ENCODE peak calls at places on chromosome 13, in six cellular contexts. One of them, this sample, is unnamed.
A peak's percentile ranks its signal among the peaks of the same experiment; 100 is the strongest.

GRCh38 chr13:102399791-102400618 is 1.8 kb downstream of the FGF14 start:
- DNase-seq in GM12878: no peak
- DNase-seq in endothelial cell of umbilical vein: no peak
- DNase-seq in transverse colon: peak; percentile 9
- DNase-seq in stomach: no peak
- DNase-seq in upper lobe of left lung: no peak
- DNase-seq in this sample: peak; percentile 75

GRCh38 chr13:107367258-107367657 is 799.3 kb upstream of the ARGLU1 start:
- DNase-seq in GM12878: no peak
- DNase-seq in endothelial cell of umbilical vein: peak; percentile 60
- DNase-seq in transverse colon: no peak
- DNase-seq in stomach: no peak
- DNase-seq in upper lobe of left lung: no peak
- DNase-seq in this sample: no peak

GRCh38 chr13:94217370-94217769 is 262.1 kb downstream of the DCT start:
- DNase-seq in GM12878: no peak
- DNase-seq in endothelial cell of umbilical vein: no peak
- DNase-seq in transverse colon: no peak
- DNase-seq in stomach: no peak
- DNase-seq in upper lobe of left lung: no peak
- DNase-seq in this sample: no peak

GRCh38 chr13:73300718-73301425 is 242.1 kb downstream of the KLF5 start:
- DNase-seq in GM12878: no peak
- DNase-seq in endothelial cell of umbilical vein: no peak
- DNase-seq in transverse colon: no peak
- DNase-seq in stomach: no peak
- DNase-seq in upper lobe of left lung: no peak
- DNase-seq in this sample: no peak

GRCh38 chr13:97212540-97213146 is 9.5 kb upstream of the MBNL2 start:
- DNase-seq in GM12878: no peak
- DNase-seq in endothelial cell of umbilical vein: peak; percentile 56
- DNase-seq in transverse colon: peak; percentile 36
- DNase-seq in stomach: peak; percentile 42
- DNase-seq in upper lobe of left lung: no peak
- DNase-seq in this sample: no peak

GRCh38 chr13:91661692-91662490 is 263.5 kb downstream of the GPC5 start:
- DNase-seq in GM12878: peak; percentile 15
- DNase-seq in endothelial cell of umbilical vein: no peak
- DNase-seq in transverse colon: no peak
- DNase-seq in stomach: no peak
- DNase-seq in upper lobe of left lung: no peak
- DNase-seq in this sample: no peak

GRCh38 chr13:80251403-80251802 is 89.5 kb downstream of the SPRY2 start:
- DNase-seq in GM12878: no peak
- DNase-seq in endothelial cell of umbilical vein: no peak
- DNase-seq in transverse colon: no peak
- DNase-seq in stomach: no peak
- DNase-seq in upper lobe of left lung: no peak
- DNase-seq in this sample: no peak

GRCh38 chr13:19090495-19090894 is 91.1 kb downstream of the TUBA3C start:
- DNase-seq in GM12878: no peak
- DNase-seq in endothelial cell of umbilical vein: no peak
- DNase-seq in transverse colon: no peak
- DNase-seq in stomach: no peak
- DNase-seq in upper lobe of left lung: no peak
- DNase-seq in this sample: peak; percentile 59

GRCh38 chr13:24208314-24208713 is 47.8 kb downstream of the SPATA13 start:
- DNase-seq in GM12878: no peak
- DNase-seq in endothelial cell of umbilical vein: peak; percentile 78
- DNase-seq in transverse colon: no peak
- DNase-seq in stomach: no peak
- DNase-seq in upper lobe of left lung: no peak
- DNase-seq in this sample: no peak

GRCh38 chr13:24899601-24900000 is 135.6 kb downstream of the RNF17 start:
- DNase-seq in GM12878: no peak
- DNase-seq in endothelial cell of umbilical vein: no peak
- DNase-seq in transverse colon: no peak
- DNase-seq in stomach: no peak
- DNase-seq in upper lobe of left lung: no peak
- DNase-seq in this sample: no peak

GRCh38 chr13:96678801-96679200 is 315.5 kb downstream of the OXGR1 start:
- DNase-seq in GM12878: no peak
- DNase-seq in endothelial cell of umbilical vein: no peak
- DNase-seq in transverse colon: no peak
- DNase-seq in stomach: no peak
- DNase-seq in upper lobe of left lung: no peak
- DNase-seq in this sample: no peak

GRCh38 chr13:39044536-39044935 is 6.3 kb downstream of the NHLRC3 start:
- DNase-seq in GM12878: no peak
- DNase-seq in endothelial cell of umbilical vein: no peak
- DNase-seq in transverse colon: no peak
- DNase-seq in stomach: no peak
- DNase-seq in upper lobe of left lung: no peak
- DNase-seq in this sample: no peak

GRCh38 chr13:95269756-95270155 is 31.5 kb downstream of the ABCC4 start:
- DNase-seq in GM12878: no peak
- DNase-seq in endothelial cell of umbilical vein: peak; percentile 59
- DNase-seq in transverse colon: no peak
- DNase-seq in stomach: no peak
- DNase-seq in upper lobe of left lung: no peak
- DNase-seq in this sample: no peak

GRCh38 chr13:104483631-104484030 is 1417.4 kb upstream of the SLC10A2 start:
- DNase-seq in GM12878: no peak
- DNase-seq in endothelial cell of umbilical vein: no peak
- DNase-seq in transverse colon: no peak
- DNase-seq in stomach: no peak
- DNase-seq in upper lobe of left lung: no peak
- DNase-seq in this sample: no peak

GRCh38 chr13:110790371-110790770 is 76.9 kb downstream of the ING1 start:
- DNase-seq in GM12878: no peak
- DNase-seq in endothelial cell of umbilical vein: no peak
- DNase-seq in transverse colon: no peak
- DNase-seq in stomach: no peak
- DNase-seq in upper lobe of left lung: no peak
- DNase-seq in this sample: no peak

GRCh38 chr13:77136902-77137420 is 110.0 kb upstream of the FBXL3 start:
- DNase-seq in GM12878: no peak
- DNase-seq in endothelial cell of umbilical vein: no peak
- DNase-seq in transverse colon: no peak
- DNase-seq in stomach: no peak
- DNase-seq in upper lobe of left lung: no peak
- DNase-seq in this sample: no peak

GRCh38 chr13:65342938-65343337 is 1887.2 kb downstream of the PCDH9 start:
- DNase-seq in GM12878: no peak
- DNase-seq in endothelial cell of umbilical vein: no peak
- DNase-seq in transverse colon: no peak
- DNase-seq in stomach: no peak
- DNase-seq in upper lobe of left lung: no peak
- DNase-seq in this sample: no peak

GRCh38 chr13:62022369-62022768 is 606.7 kb upstream of the PCDH20 start:
- DNase-seq in GM12878: no peak
- DNase-seq in endothelial cell of umbilical vein: no peak
- DNase-seq in transverse colon: no peak
- DNase-seq in stomach: no peak
- DNase-seq in upper lobe of left lung: no peak
- DNase-seq in this sample: no peak

GRCh38 chr13:42539670-42540069 is 34.3 kb upstream of the TNFSF11 start:
- DNase-seq in GM12878: no peak
- DNase-seq in endothelial cell of umbilical vein: peak; percentile 75
- DNase-seq in transverse colon: no peak
- DNase-seq in stomach: no peak
- DNase-seq in upper lobe of left lung: no peak
- DNase-seq in this sample: no peak

GRCh38 chr13:85586856-85587255 is 212.4 kb downstream of the SLITRK6 start:
- DNase-seq in GM12878: no peak
- DNase-seq in endothelial cell of umbilical vein: no peak
- DNase-seq in transverse colon: no peak
- DNase-seq in stomach: no peak
- DNase-seq in upper lobe of left lung: no peak
- DNase-seq in this sample: no peak

GRCh38 chr13:27374650-27375049 is 49.8 kb upstream of the GTF3A start:
- DNase-seq in GM12878: no peak
- DNase-seq in endothelial cell of umbilical vein: peak; percentile 73
- DNase-seq in transverse colon: peak; percentile 77
- DNase-seq in stomach: peak; percentile 73
- DNase-seq in upper lobe of left lung: peak; percentile 75
- DNase-seq in this sample: no peak

GRCh38 chr13:91643394-91643793 is 245.0 kb downstream of the GPC5 start:
- DNase-seq in GM12878: no peak
- DNase-seq in endothelial cell of umbilical vein: no peak
- DNase-seq in transverse colon: no peak
- DNase-seq in stomach: no peak
- DNase-seq in upper lobe of left lung: no peak
- DNase-seq in this sample: no peak

GRCh38 chr13:25881946-25882574 is 169.8 kb downstream of the SHISA2 start:
- DNase-seq in GM12878: no peak
- DNase-seq in endothelial cell of umbilical vein: peak; percentile 8
- DNase-seq in transverse colon: no peak
- DNase-seq in stomach: no peak
- DNase-seq in upper lobe of left lung: no peak
- DNase-seq in this sample: no peak

GRCh38 chr13:85529216-85529590 is 270.0 kb downstream of the SLITRK6 start:
- DNase-seq in GM12878: no peak
- DNase-seq in endothelial cell of umbilical vein: no peak
- DNase-seq in transverse colon: no peak
- DNase-seq in stomach: no peak
- DNase-seq in upper lobe of left lung: no peak
- DNase-seq in this sample: no peak

GRCh38 chr13:49904729-49905456 is 31.2 kb downstream of the SPRYD7 start:
- DNase-seq in GM12878: no peak
- DNase-seq in endothelial cell of umbilical vein: no peak
- DNase-seq in transverse colon: no peak
- DNase-seq in stomach: no peak
- DNase-seq in upper lobe of left lung: no peak
- DNase-seq in this sample: no peak

DNA sequence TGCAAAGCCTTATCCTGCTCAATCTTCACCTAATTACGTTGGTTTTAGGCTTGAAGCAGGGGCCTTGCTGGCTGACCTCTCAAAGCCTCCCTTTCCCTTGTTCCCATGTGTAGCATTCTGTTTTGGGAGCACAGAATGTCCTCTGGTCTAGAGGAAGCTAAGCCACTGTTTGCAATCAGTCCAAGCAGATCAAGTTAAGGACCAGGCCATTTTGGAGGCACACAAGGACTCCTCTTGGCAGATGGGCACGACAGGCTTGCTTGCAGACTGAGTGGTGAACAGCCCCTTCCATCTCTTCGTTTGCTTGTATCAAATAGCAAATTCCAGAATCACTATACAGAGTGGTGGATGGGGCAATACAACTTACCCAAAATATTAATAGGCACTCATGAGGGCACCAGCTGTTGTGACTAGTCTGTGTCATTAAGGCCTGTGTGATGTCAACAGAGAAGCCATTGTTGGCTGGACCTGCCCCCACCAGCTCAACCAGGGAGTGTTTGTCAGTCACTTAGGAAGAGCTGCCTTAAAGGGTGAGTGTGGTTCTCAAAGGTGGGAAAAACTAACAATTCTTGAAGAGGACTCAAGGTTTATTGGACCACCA is 215.5 kb upstream of the SERP2 start:
- DNase-seq in GM12878: no peak
- DNase-seq in endothelial cell of umbilical vein: no peak
- DNase-seq in transverse colon: no peak
- DNase-seq in stomach: no peak
- DNase-seq in upper lobe of left lung: no peak
- DNase-seq in this sample: no peak
- H3K4me3 ChIP-seq in GM12878: no peak overlapping the region
- H3K4me3 ChIP-seq in endothelial cell of umbilical vein: no peak overlapping the region
- H3K4me3 ChIP-seq in transverse colon: no peak overlapping the region
- H3K4me3 ChIP-seq in stomach: no peak overlapping the region
- H3K4me3 ChIP-seq in upper lobe of left lung: no peak overlapping the region
- H3K4me3 ChIP-seq in this sample: no peak overlapping the region

GRCh38 chr13:53408306-53408705 is 379.7 kb downstream of the OLFM4 start:
- DNase-seq in GM12878: no peak
- DNase-seq in endothelial cell of umbilical vein: no peak
- DNase-seq in transverse colon: no peak
- DNase-seq in stomach: no peak
- DNase-seq in upper lobe of left lung: no peak
- DNase-seq in this sample: no peak

GRCh38 chr13:53408847-53409568 is 380.4 kb downstream of the OLFM4 start:
- DNase-seq in GM12878: no peak
- DNase-seq in endothelial cell of umbilical vein: no peak
- DNase-seq in transverse colon: no peak
- DNase-seq in stomach: no peak
- DNase-seq in upper lobe of left lung: no peak
- DNase-seq in this sample: no peak

GRCh38 chr13:53405616-53406015 is 377.0 kb downstream of the OLFM4 start:
- DNase-seq in GM12878: no peak
- DNase-seq in endothelial cell of umbilical vein: no peak
- DNase-seq in transverse colon: no peak
- DNase-seq in stomach: no peak
- DNase-seq in upper lobe of left lung: no peak
- DNase-seq in this sample: no peak

DNA sequence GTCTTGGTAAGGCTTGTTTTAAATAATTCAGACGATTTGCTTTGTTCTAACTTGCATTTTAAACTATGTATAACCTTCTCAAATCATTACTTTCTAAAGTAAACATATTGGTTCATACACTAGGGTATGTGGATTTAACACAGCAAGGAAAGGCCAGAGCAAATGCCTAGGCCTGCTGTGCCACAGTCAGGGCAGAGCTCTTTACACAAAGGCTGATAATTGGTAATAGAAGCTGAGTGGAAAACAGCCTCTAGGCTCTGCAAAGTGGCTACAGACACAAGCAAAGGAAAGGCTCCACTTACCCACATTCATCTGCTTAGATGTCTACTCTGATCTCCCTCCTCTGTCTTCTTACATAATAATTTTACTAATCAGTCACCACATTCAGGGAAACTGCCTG is 382.8 kb downstream of the OLFM4 start:
- DNase-seq in GM12878: no peak
- DNase-seq in endothelial cell of umbilical vein: no peak
- DNase-seq in transverse colon: no peak
- DNase-seq in stomach: no peak
- DNase-seq in upper lobe of left lung: no peak
- DNase-seq in this sample: no peak
- TF ChIP-seq POLR2AphosphoS5 in GM12878: no peak
- TF ChIP-seq POLR2AphosphoS5 in endothelial cell of umbilical vein: no peak
- TF ChIP-seq POLR2AphosphoS5 in transverse colon: no peak
- TF ChIP-seq POLR2AphosphoS5 in stomach: no peak
- TF ChIP-seq POLR2AphosphoS5 in upper lobe of left lung: no peak
- TF ChIP-seq POLR2AphosphoS5 in this sample: no peak

DNA sequence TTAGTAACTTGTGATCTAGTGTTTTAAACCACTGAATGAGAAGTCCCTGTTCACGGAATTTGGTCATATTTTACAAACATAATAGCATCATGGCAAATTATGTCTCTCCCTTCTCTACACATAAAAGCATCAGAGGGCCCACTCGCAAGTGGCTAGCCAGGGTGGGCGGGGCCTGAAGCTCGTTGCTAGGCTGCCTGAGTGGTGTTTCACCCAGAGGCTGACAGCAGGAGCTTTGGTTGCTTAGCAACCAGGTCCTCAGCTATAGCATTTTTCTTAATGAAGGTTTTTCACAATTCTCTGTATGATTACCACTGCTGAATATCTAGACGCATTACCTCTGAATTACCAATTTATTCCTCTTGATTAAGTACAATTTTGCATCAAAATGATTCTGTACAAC is 126.5 kb downstream of the NALCN start:
- DNase-seq in GM12878: no peak
- DNase-seq in endothelial cell of umbilical vein: peak; percentile 16
- DNase-seq in transverse colon: no peak
- DNase-seq in stomach: no peak
- DNase-seq in upper lobe of left lung: no peak
- DNase-seq in this sample: no peak
- H3K4me3 ChIP-seq in GM12878: no peak overlapping the region
- H3K4me3 ChIP-seq in endothelial cell of umbilical vein: no peak overlapping the region
- H3K4me3 ChIP-seq in transverse colon: no peak overlapping the region
- H3K4me3 ChIP-seq in stomach: no peak overlapping the region
- H3K4me3 ChIP-seq in upper lobe of left lung: no peak overlapping the region
- H3K4me3 ChIP-seq in this sample: no peak overlapping the region

GRCh38 chr13:22009500-22009899 is 338.6 kb downstream of the FGF9 start:
- DNase-seq in GM12878: no peak
- DNase-seq in endothelial cell of umbilical vein: no peak
- DNase-seq in transverse colon: no peak
- DNase-seq in stomach: no peak
- DNase-seq in upper lobe of left lung: no peak
- DNase-seq in this sample: no peak
- TF ChIP-seq POLR2AphosphoS5 in GM12878: no peak
- TF ChIP-seq POLR2AphosphoS5 in endothelial cell of umbilical vein: no peak
- TF ChIP-seq POLR2AphosphoS5 in transverse colon: no peak
- TF ChIP-seq POLR2AphosphoS5 in stomach: no peak
- TF ChIP-seq POLR2AphosphoS5 in upper lobe of left lung: no peak
- TF ChIP-seq POLR2AphosphoS5 in this sample: no peak

This sample was measured in spleen.